ENCODE peak calls at places on chromosomes 16 and 17, in ten cellular contexts. One of them, this sample, is unnamed.
A peak's percentile ranks its signal among the peaks of the same experiment; 100 is the strongest.

GRCh38 chr16:627458-628239 is 3.1 kb upstream of the WFIKKN1 start:
- DNase-seq in right cardiac atrium: peak; percentile 80
- DNase-seq in memory B cell: no peak
- DNase-seq in stimulated activated CD4-positive, alpha-beta T cell treated with anti-CD3 and anti-CD28 coated beads, Interleukin-4, amount 100 ng/mL, for 4 hours: no peak
- DNase-seq in HTR-8/SVneo: no peak
- DNase-seq in EL: no peak
- DNase-seq in activated CD4-positive, alpha-beta T cell treated with anti-CD3 and anti-CD28 coated beads for 24 hours: no peak
- DNase-seq in anterior cingulate cortex: no peak
- DNase-seq in RWPE2: no peak
- DNase-seq in AG04450: no peak
- DNase-seq in this sample: no peak

GRCh38 chr16:19559242-19559910 is 3.9 kb downstream of the VPS35L start:
- DNase-seq in right cardiac atrium: no peak
- DNase-seq in memory B cell: peak; percentile 13
- DNase-seq in stimulated activated CD4-positive, alpha-beta T cell treated with anti-CD3 and anti-CD28 coated beads, Interleukin-4, amount 100 ng/mL, for 4 hours: no peak
- DNase-seq in HTR-8/SVneo: peak; percentile 34
- DNase-seq in EL: peak; percentile 63
- DNase-seq in activated CD4-positive, alpha-beta T cell treated with anti-CD3 and anti-CD28 coated beads for 24 hours: peak; percentile 29
- DNase-seq in anterior cingulate cortex: no peak
- DNase-seq in RWPE2: no peak
- DNase-seq in AG04450: peak; percentile 46
- DNase-seq in this sample: peak; percentile 63

GRCh38 chr17:32275060-32276042 is 9.7 kb downstream of the RHBDL3 start:
- DNase-seq in right cardiac atrium: no peak
- DNase-seq in memory B cell: no peak
- DNase-seq in stimulated activated CD4-positive, alpha-beta T cell treated with anti-CD3 and anti-CD28 coated beads, Interleukin-4, amount 100 ng/mL, for 4 hours: no peak
- DNase-seq in HTR-8/SVneo: peak; percentile 95
- DNase-seq in EL: peak; percentile 97
- DNase-seq in activated CD4-positive, alpha-beta T cell treated with anti-CD3 and anti-CD28 coated beads for 24 hours: no peak
- DNase-seq in anterior cingulate cortex: no peak
- DNase-seq in RWPE2: no peak
- DNase-seq in AG04450: no peak
- DNase-seq in this sample: peak; percentile 43

GRCh38 chr17:50719924-50720805 is 762 bp downstream of the LUC7L3 start:
- DNase-seq in right cardiac atrium: no peak
- DNase-seq in memory B cell: no peak
- DNase-seq in stimulated activated CD4-positive, alpha-beta T cell treated with anti-CD3 and anti-CD28 coated beads, Interleukin-4, amount 100 ng/mL, for 4 hours: no peak
- DNase-seq in HTR-8/SVneo: no peak
- DNase-seq in EL: no peak
- DNase-seq in activated CD4-positive, alpha-beta T cell treated with anti-CD3 and anti-CD28 coated beads for 24 hours: no peak
- DNase-seq in anterior cingulate cortex: no peak
- DNase-seq in RWPE2: no peak
- DNase-seq in AG04450: no peak
- DNase-seq in this sample: no peak

GRCh38 chr17:1379208-1379929 is 20.7 kb downstream of the YWHAE start:
- DNase-seq in right cardiac atrium: no peak
- DNase-seq in memory B cell: no peak
- DNase-seq in stimulated activated CD4-positive, alpha-beta T cell treated with anti-CD3 and anti-CD28 coated beads, Interleukin-4, amount 100 ng/mL, for 4 hours: no peak
- DNase-seq in HTR-8/SVneo: no peak
- DNase-seq in EL: no peak
- DNase-seq in activated CD4-positive, alpha-beta T cell treated with anti-CD3 and anti-CD28 coated beads for 24 hours: no peak
- DNase-seq in anterior cingulate cortex: no peak
- DNase-seq in RWPE2: no peak
- DNase-seq in AG04450: no peak
- DNase-seq in this sample: no peak

GRCh38 chr16:66357523-66357928 is 9.0 kb upstream of the CDH5 start:
- DNase-seq in right cardiac atrium: peak; percentile 69
- DNase-seq in memory B cell: no peak
- DNase-seq in stimulated activated CD4-positive, alpha-beta T cell treated with anti-CD3 and anti-CD28 coated beads, Interleukin-4, amount 100 ng/mL, for 4 hours: no peak
- DNase-seq in HTR-8/SVneo: peak; percentile 87
- DNase-seq in EL: peak; percentile 72
- DNase-seq in activated CD4-positive, alpha-beta T cell treated with anti-CD3 and anti-CD28 coated beads for 24 hours: no peak
- DNase-seq in anterior cingulate cortex: peak; percentile 33
- DNase-seq in RWPE2: no peak
- DNase-seq in AG04450: peak; percentile 62
- DNase-seq in this sample: peak; percentile 66

GRCh38 chr17:1985093-1985492 is 40.0 kb downstream of the RTN4RL1 start:
- DNase-seq in right cardiac atrium: no peak
- DNase-seq in memory B cell: no peak
- DNase-seq in stimulated activated CD4-positive, alpha-beta T cell treated with anti-CD3 and anti-CD28 coated beads, Interleukin-4, amount 100 ng/mL, for 4 hours: no peak
- DNase-seq in HTR-8/SVneo: no peak
- DNase-seq in EL: no peak
- DNase-seq in activated CD4-positive, alpha-beta T cell treated with anti-CD3 and anti-CD28 coated beads for 24 hours: no peak
- DNase-seq in anterior cingulate cortex: no peak
- DNase-seq in RWPE2: no peak
- DNase-seq in AG04450: no peak
- DNase-seq in this sample: no peak

GRCh38 chr16:3095869-3096268 is 3.2 kb downstream of the ZSCAN10 start:
- DNase-seq in right cardiac atrium: peak; percentile 67
- DNase-seq in memory B cell: peak; percentile 44
- DNase-seq in stimulated activated CD4-positive, alpha-beta T cell treated with anti-CD3 and anti-CD28 coated beads, Interleukin-4, amount 100 ng/mL, for 4 hours: no peak
- DNase-seq in HTR-8/SVneo: no peak
- DNase-seq in EL: peak; percentile 24
- DNase-seq in activated CD4-positive, alpha-beta T cell treated with anti-CD3 and anti-CD28 coated beads for 24 hours: no peak
- DNase-seq in anterior cingulate cortex: no peak
- DNase-seq in RWPE2: no peak
- DNase-seq in AG04450: no peak
- DNase-seq in this sample: peak; percentile 75

GRCh38 chr17:27668488-27668823 is 37.5 kb downstream of the LGALS9 start:
- DNase-seq in right cardiac atrium: no peak
- DNase-seq in memory B cell: no peak
- DNase-seq in stimulated activated CD4-positive, alpha-beta T cell treated with anti-CD3 and anti-CD28 coated beads, Interleukin-4, amount 100 ng/mL, for 4 hours: no peak
- DNase-seq in HTR-8/SVneo: no peak
- DNase-seq in EL: no peak
- DNase-seq in activated CD4-positive, alpha-beta T cell treated with anti-CD3 and anti-CD28 coated beads for 24 hours: no peak
- DNase-seq in anterior cingulate cortex: no peak
- DNase-seq in RWPE2: no peak
- DNase-seq in AG04450: no peak
- DNase-seq in this sample: no peak

GRCh38 chr17:46162871-46163270 is 30.4 kb downstream of the KANSL1 start:
- DNase-seq in right cardiac atrium: no peak
- DNase-seq in memory B cell: no peak
- DNase-seq in stimulated activated CD4-positive, alpha-beta T cell treated with anti-CD3 and anti-CD28 coated beads, Interleukin-4, amount 100 ng/mL, for 4 hours: no peak
- DNase-seq in HTR-8/SVneo: no peak
- DNase-seq in EL: no peak
- DNase-seq in activated CD4-positive, alpha-beta T cell treated with anti-CD3 and anti-CD28 coated beads for 24 hours: no peak
- DNase-seq in anterior cingulate cortex: no peak
- DNase-seq in RWPE2: no peak
- DNase-seq in AG04450: no peak
- DNase-seq in this sample: no peak

GRCh38 chr17:1574697-1575471 is 12.3 kb upstream of the PITPNA start:
- DNase-seq in right cardiac atrium: peak; percentile 68
- DNase-seq in memory B cell: no peak
- DNase-seq in stimulated activated CD4-positive, alpha-beta T cell treated with anti-CD3 and anti-CD28 coated beads, Interleukin-4, amount 100 ng/mL, for 4 hours: no peak
- DNase-seq in HTR-8/SVneo: no peak
- DNase-seq in EL: no peak
- DNase-seq in activated CD4-positive, alpha-beta T cell treated with anti-CD3 and anti-CD28 coated beads for 24 hours: no peak
- DNase-seq in anterior cingulate cortex: no peak
- DNase-seq in RWPE2: no peak
- DNase-seq in AG04450: no peak
- DNase-seq in this sample: no peak

GRCh38 chr16:69199382-69199781 is 12.4 kb downstream of the SNTB2 start:
- DNase-seq in right cardiac atrium: no peak
- DNase-seq in memory B cell: no peak
- DNase-seq in stimulated activated CD4-positive, alpha-beta T cell treated with anti-CD3 and anti-CD28 coated beads, Interleukin-4, amount 100 ng/mL, for 4 hours: no peak
- DNase-seq in HTR-8/SVneo: no peak
- DNase-seq in EL: peak; percentile 44
- DNase-seq in activated CD4-positive, alpha-beta T cell treated with anti-CD3 and anti-CD28 coated beads for 24 hours: no peak
- DNase-seq in anterior cingulate cortex: no peak
- DNase-seq in RWPE2: peak; percentile 84
- DNase-seq in AG04450: no peak
- DNase-seq in this sample: no peak

GRCh38 chr17:48484850-48485249 is 46.0 kb downstream of the HOXB1 start:
- DNase-seq in right cardiac atrium: no peak
- DNase-seq in memory B cell: no peak
- DNase-seq in stimulated activated CD4-positive, alpha-beta T cell treated with anti-CD3 and anti-CD28 coated beads, Interleukin-4, amount 100 ng/mL, for 4 hours: no peak
- DNase-seq in HTR-8/SVneo: no peak
- DNase-seq in EL: peak; percentile 73
- DNase-seq in activated CD4-positive, alpha-beta T cell treated with anti-CD3 and anti-CD28 coated beads for 24 hours: no peak
- DNase-seq in anterior cingulate cortex: no peak
- DNase-seq in RWPE2: no peak
- DNase-seq in AG04450: no peak
- DNase-seq in this sample: peak; percentile 83

GRCh38 chr17:18984273-18985114 is 20.1 kb downstream of the FAM83G start:
- DNase-seq in right cardiac atrium: peak; percentile 50
- DNase-seq in memory B cell: no peak
- DNase-seq in stimulated activated CD4-positive, alpha-beta T cell treated with anti-CD3 and anti-CD28 coated beads, Interleukin-4, amount 100 ng/mL, for 4 hours: no peak
- DNase-seq in HTR-8/SVneo: no peak
- DNase-seq in EL: no peak
- DNase-seq in activated CD4-positive, alpha-beta T cell treated with anti-CD3 and anti-CD28 coated beads for 24 hours: no peak
- DNase-seq in anterior cingulate cortex: no peak
- DNase-seq in RWPE2: no peak
- DNase-seq in AG04450: no peak
- DNase-seq in this sample: no peak

GRCh38 chr16:88941933-88942909 is 34.8 kb downstream of the CBFA2T3 start:
- DNase-seq in right cardiac atrium: peak; percentile 76
- DNase-seq in memory B cell: peak; percentile 84
- DNase-seq in stimulated activated CD4-positive, alpha-beta T cell treated with anti-CD3 and anti-CD28 coated beads, Interleukin-4, amount 100 ng/mL, for 4 hours: peak; percentile 65
- DNase-seq in HTR-8/SVneo: peak; percentile 77
- DNase-seq in EL: no peak
- DNase-seq in activated CD4-positive, alpha-beta T cell treated with anti-CD3 and anti-CD28 coated beads for 24 hours: peak; percentile 46
- DNase-seq in anterior cingulate cortex: peak; percentile 21
- DNase-seq in RWPE2: no peak
- DNase-seq in AG04450: no peak
- DNase-seq in this sample: no peak

GRCh38 chr17:16928406-16929280 is 43.3 kb downstream of the TNFRSF13B start:
- DNase-seq in right cardiac atrium: no peak
- DNase-seq in memory B cell: no peak
- DNase-seq in stimulated activated CD4-positive, alpha-beta T cell treated with anti-CD3 and anti-CD28 coated beads, Interleukin-4, amount 100 ng/mL, for 4 hours: no peak
- DNase-seq in HTR-8/SVneo: no peak
- DNase-seq in EL: no peak
- DNase-seq in activated CD4-positive, alpha-beta T cell treated with anti-CD3 and anti-CD28 coated beads for 24 hours: no peak
- DNase-seq in anterior cingulate cortex: no peak
- DNase-seq in RWPE2: no peak
- DNase-seq in AG04450: no peak
- DNase-seq in this sample: no peak

GRCh38 chr17:45110676-45111611 is 21.4 kb downstream of the PLCD3 start:
- DNase-seq in right cardiac atrium: peak; percentile 78
- DNase-seq in memory B cell: no peak
- DNase-seq in stimulated activated CD4-positive, alpha-beta T cell treated with anti-CD3 and anti-CD28 coated beads, Interleukin-4, amount 100 ng/mL, for 4 hours: no peak
- DNase-seq in HTR-8/SVneo: no peak
- DNase-seq in EL: no peak
- DNase-seq in activated CD4-positive, alpha-beta T cell treated with anti-CD3 and anti-CD28 coated beads for 24 hours: no peak
- DNase-seq in anterior cingulate cortex: peak; percentile 76
- DNase-seq in RWPE2: no peak
- DNase-seq in AG04450: no peak
- DNase-seq in this sample: no peak

GRCh38 chr16:89863741-89864391 is 9.5 kb upstream of the TCF25 start:
- DNase-seq in right cardiac atrium: no peak
- DNase-seq in memory B cell: no peak
- DNase-seq in stimulated activated CD4-positive, alpha-beta T cell treated with anti-CD3 and anti-CD28 coated beads, Interleukin-4, amount 100 ng/mL, for 4 hours: peak; percentile 19
- DNase-seq in HTR-8/SVneo: no peak
- DNase-seq in EL: peak; percentile 13
- DNase-seq in activated CD4-positive, alpha-beta T cell treated with anti-CD3 and anti-CD28 coated beads for 24 hours: no peak
- DNase-seq in anterior cingulate cortex: peak; percentile 5
- DNase-seq in RWPE2: no peak
- DNase-seq in AG04450: no peak
- DNase-seq in this sample: no peak

GRCh38 chr17:79005063-79005861 is 4.3 kb downstream of the CANT1 start:
- DNase-seq in right cardiac atrium: peak; percentile 36
- DNase-seq in memory B cell: no peak
- DNase-seq in stimulated activated CD4-positive, alpha-beta T cell treated with anti-CD3 and anti-CD28 coated beads, Interleukin-4, amount 100 ng/mL, for 4 hours: no peak
- DNase-seq in HTR-8/SVneo: no peak
- DNase-seq in EL: no peak
- DNase-seq in activated CD4-positive, alpha-beta T cell treated with anti-CD3 and anti-CD28 coated beads for 24 hours: no peak
- DNase-seq in anterior cingulate cortex: no peak
- DNase-seq in RWPE2: no peak
- DNase-seq in AG04450: no peak
- DNase-seq in this sample: no peak

GRCh38 chr17:64262422-64263260 is at the start of gene TEX2:
- DNase-seq in right cardiac atrium: peak; percentile 78
- DNase-seq in memory B cell: peak; percentile 76
- DNase-seq in stimulated activated CD4-positive, alpha-beta T cell treated with anti-CD3 and anti-CD28 coated beads, Interleukin-4, amount 100 ng/mL, for 4 hours: peak; percentile 52
- DNase-seq in HTR-8/SVneo: no peak
- DNase-seq in EL: peak; percentile 37
- DNase-seq in activated CD4-positive, alpha-beta T cell treated with anti-CD3 and anti-CD28 coated beads for 24 hours: peak; percentile 33
- DNase-seq in anterior cingulate cortex: peak; percentile 28
- DNase-seq in RWPE2: no peak
- DNase-seq in AG04450: no peak
- DNase-seq in this sample: peak; percentile 68

GRCh38 chr16:77169650-77170236 is 21.2 kb upstream of the MON1B start:
- DNase-seq in right cardiac atrium: no peak
- DNase-seq in memory B cell: peak; percentile 30
- DNase-seq in stimulated activated CD4-positive, alpha-beta T cell treated with anti-CD3 and anti-CD28 coated beads, Interleukin-4, amount 100 ng/mL, for 4 hours: no peak
- DNase-seq in HTR-8/SVneo: no peak
- DNase-seq in EL: peak; percentile 35
- DNase-seq in activated CD4-positive, alpha-beta T cell treated with anti-CD3 and anti-CD28 coated beads for 24 hours: peak; percentile 20
- DNase-seq in anterior cingulate cortex: peak; percentile 15
- DNase-seq in RWPE2: no peak
- DNase-seq in AG04450: no peak
- DNase-seq in this sample: peak; percentile 71

GRCh38 chr17:79944251-79944812 is 91.3 kb downstream of the TBC1D16 start:
- DNase-seq in right cardiac atrium: no peak
- DNase-seq in memory B cell: no peak
- DNase-seq in stimulated activated CD4-positive, alpha-beta T cell treated with anti-CD3 and anti-CD28 coated beads, Interleukin-4, amount 100 ng/mL, for 4 hours: no peak
- DNase-seq in HTR-8/SVneo: no peak
- DNase-seq in EL: no peak
- DNase-seq in activated CD4-positive, alpha-beta T cell treated with anti-CD3 and anti-CD28 coated beads for 24 hours: no peak
- DNase-seq in anterior cingulate cortex: no peak
- DNase-seq in RWPE2: peak; percentile 55
- DNase-seq in AG04450: no peak
- DNase-seq in this sample: no peak

GRCh38 chr17:40091691-40092397 is 8.5 kb downstream of the NR1D1 start:
- DNase-seq in right cardiac atrium: peak; percentile 76
- DNase-seq in memory B cell: no peak
- DNase-seq in stimulated activated CD4-positive, alpha-beta T cell treated with anti-CD3 and anti-CD28 coated beads, Interleukin-4, amount 100 ng/mL, for 4 hours: no peak
- DNase-seq in HTR-8/SVneo: no peak
- DNase-seq in EL: no peak
- DNase-seq in activated CD4-positive, alpha-beta T cell treated with anti-CD3 and anti-CD28 coated beads for 24 hours: no peak
- DNase-seq in anterior cingulate cortex: peak; percentile 54
- DNase-seq in RWPE2: no peak
- DNase-seq in AG04450: no peak
- DNase-seq in this sample: no peak

GRCh38 chr17:43723697-43724359 is 34.8 kb downstream of the SOST start:
- DNase-seq in right cardiac atrium: no peak
- DNase-seq in memory B cell: no peak
- DNase-seq in stimulated activated CD4-positive, alpha-beta T cell treated with anti-CD3 and anti-CD28 coated beads, Interleukin-4, amount 100 ng/mL, for 4 hours: no peak
- DNase-seq in HTR-8/SVneo: peak; percentile 88
- DNase-seq in EL: peak; percentile 86
- DNase-seq in activated CD4-positive, alpha-beta T cell treated with anti-CD3 and anti-CD28 coated beads for 24 hours: no peak
- DNase-seq in anterior cingulate cortex: no peak
- DNase-seq in RWPE2: no peak
- DNase-seq in AG04450: no peak
- DNase-seq in this sample: peak; percentile 10

GRCh38 chr16:8374586-8374985 is 215.7 kb downstream of the TMEM114 start:
- DNase-seq in right cardiac atrium: no peak
- DNase-seq in memory B cell: no peak
- DNase-seq in stimulated activated CD4-positive, alpha-beta T cell treated with anti-CD3 and anti-CD28 coated beads, Interleukin-4, amount 100 ng/mL, for 4 hours: no peak
- DNase-seq in HTR-8/SVneo: no peak
- DNase-seq in EL: no peak
- DNase-seq in activated CD4-positive, alpha-beta T cell treated with anti-CD3 and anti-CD28 coated beads for 24 hours: no peak
- DNase-seq in anterior cingulate cortex: no peak
- DNase-seq in RWPE2: no peak
- DNase-seq in AG04450: no peak
- DNase-seq in this sample: no peak

GRCh38 chr16:57704011-57704904 is 9.7 kb downstream of the DRC7 start:
- DNase-seq in right cardiac atrium: no peak
- DNase-seq in memory B cell: no peak
- DNase-seq in stimulated activated CD4-positive, alpha-beta T cell treated with anti-CD3 and anti-CD28 coated beads, Interleukin-4, amount 100 ng/mL, for 4 hours: no peak
- DNase-seq in HTR-8/SVneo: no peak
- DNase-seq in EL: no peak
- DNase-seq in activated CD4-positive, alpha-beta T cell treated with anti-CD3 and anti-CD28 coated beads for 24 hours: no peak
- DNase-seq in anterior cingulate cortex: no peak
- DNase-seq in RWPE2: no peak
- DNase-seq in AG04450: no peak
- DNase-seq in this sample: no peak

GRCh38 chr16:88415381-88416323 is 32.9 kb downstream of the ZNF469 start:
- DNase-seq in right cardiac atrium: no peak
- DNase-seq in memory B cell: no peak
- DNase-seq in stimulated activated CD4-positive, alpha-beta T cell treated with anti-CD3 and anti-CD28 coated beads, Interleukin-4, amount 100 ng/mL, for 4 hours: no peak
- DNase-seq in HTR-8/SVneo: no peak
- DNase-seq in EL: no peak
- DNase-seq in activated CD4-positive, alpha-beta T cell treated with anti-CD3 and anti-CD28 coated beads for 24 hours: no peak
- DNase-seq in anterior cingulate cortex: no peak
- DNase-seq in RWPE2: no peak
- DNase-seq in AG04450: no peak
- DNase-seq in this sample: no peak

GRCh38 chr17:28727727-28728363 is 743 bp upstream of the NEK8 start:
- DNase-seq in right cardiac atrium: peak; percentile 68
- DNase-seq in memory B cell: peak; percentile 75
- DNase-seq in stimulated activated CD4-positive, alpha-beta T cell treated with anti-CD3 and anti-CD28 coated beads, Interleukin-4, amount 100 ng/mL, for 4 hours: peak; percentile 85
- DNase-seq in HTR-8/SVneo: no peak
- DNase-seq in EL: peak; percentile 72
- DNase-seq in activated CD4-positive, alpha-beta T cell treated with anti-CD3 and anti-CD28 coated beads for 24 hours: peak; percentile 85
- DNase-seq in anterior cingulate cortex: peak; percentile 29
- DNase-seq in RWPE2: peak; percentile 88
- DNase-seq in AG04450: no peak
- DNase-seq in this sample: peak; percentile 89